ENCODE peak calls at places on chromosomes 3 and 15, in ten cellular contexts. One of them, this sample, is unnamed.

GRCh38 chr3:153192327-153192726 is 30.3 kb downstream of the RAP2B start:
- DNase-seq in tibial nerve: no peak
- DNase-seq in AG04450: no peak
- DNase-seq in GM23248: peak; percentile 21
- DNase-seq in transverse colon: no peak
- DNase-seq in mucosa of descending colon: no peak
- DNase-seq in suprapubic skin: no peak
- DNase-seq in ovary: no peak
- DNase-seq in stomach: no peak
- DNase-seq in naive thymus-derived CD4-positive, alpha-beta T cell: no peak
- DNase-seq in this sample: no peak

GRCh38 chr3:128195802-128196201 is 42.5 kb downstream of the EEFSEC start:
- DNase-seq in mucosa of descending colon: no peak
- DNase-seq in GM23248: no peak
- DNase-seq in naive thymus-derived CD4-positive, alpha-beta T cell: no peak
- DNase-seq in ovary: no peak
- DNase-seq in transverse colon: no peak
- DNase-seq in suprapubic skin: peak; percentile 69
- DNase-seq in tibial nerve: no peak
- DNase-seq in stomach: no peak
- DNase-seq in AG04450: no peak
- DNase-seq in this sample: no peak

GRCh38 chr15:100211855-100212850 is 129.6 kb downstream of the ADAMTS17 start:
- DNase-seq in AG04450: no peak
- DNase-seq in GM23248: no peak
- DNase-seq in transverse colon: peak; percentile 74
- DNase-seq in ovary: no peak
- DNase-seq in mucosa of descending colon: peak; percentile 85
- DNase-seq in tibial nerve: no peak
- DNase-seq in stomach: no peak
- DNase-seq in naive thymus-derived CD4-positive, alpha-beta T cell: no peak
- DNase-seq in suprapubic skin: no peak
- DNase-seq in this sample: no peak

GRCh38 chr3:42501321-42501680 is 1.1 kb upstream of the VIPR1 start:
- DNase-seq in GM23248: no peak
- DNase-seq in suprapubic skin: peak; percentile 74
- DNase-seq in naive thymus-derived CD4-positive, alpha-beta T cell: no peak
- DNase-seq in ovary: no peak
- DNase-seq in transverse colon: peak; percentile 10
- DNase-seq in AG04450: no peak
- DNase-seq in tibial nerve: no peak
- DNase-seq in mucosa of descending colon: no peak
- DNase-seq in stomach: peak; percentile 25
- DNase-seq in this sample: no peak

GRCh38 chr3:46675843-46676567 is 17.5 kb downstream of the ALS2CL start:
- DNase-seq in suprapubic skin: no peak
- DNase-seq in naive thymus-derived CD4-positive, alpha-beta T cell: no peak
- DNase-seq in transverse colon: no peak
- DNase-seq in ovary: no peak
- DNase-seq in AG04450: no peak
- DNase-seq in tibial nerve: no peak
- DNase-seq in stomach: no peak
- DNase-seq in GM23248: peak; percentile 72
- DNase-seq in mucosa of descending colon: no peak
- DNase-seq in this sample: no peak

GRCh38 chr15:42031211-42031915 is 10.5 kb upstream of the PLA2G4E start:
- DNase-seq in AG04450: no peak
- DNase-seq in naive thymus-derived CD4-positive, alpha-beta T cell: no peak
- DNase-seq in tibial nerve: no peak
- DNase-seq in GM23248: no peak
- DNase-seq in mucosa of descending colon: no peak
- DNase-seq in stomach: no peak
- DNase-seq in ovary: no peak
- DNase-seq in transverse colon: no peak
- DNase-seq in suprapubic skin: peak; percentile 45
- DNase-seq in this sample: no peak

GRCh38 chr3:42979044-42979962 is at the start of gene GASK1A:
- DNase-seq in ovary: peak; percentile 62
- DNase-seq in suprapubic skin: peak; percentile 87
- DNase-seq in GM23248: peak; percentile 59
- DNase-seq in transverse colon: peak; percentile 37
- DNase-seq in naive thymus-derived CD4-positive, alpha-beta T cell: peak; percentile 30
- DNase-seq in AG04450: no peak
- DNase-seq in mucosa of descending colon: peak; percentile 34
- DNase-seq in stomach: peak; percentile 33
- DNase-seq in tibial nerve: no peak
- DNase-seq in this sample: peak; percentile 27

GRCh38 chr3:142272200-142272891 is 47.0 kb upstream of the GK5 start:
- DNase-seq in AG04450: no peak
- DNase-seq in tibial nerve: no peak
- DNase-seq in ovary: no peak
- DNase-seq in suprapubic skin: no peak
- DNase-seq in naive thymus-derived CD4-positive, alpha-beta T cell: no peak
- DNase-seq in GM23248: no peak
- DNase-seq in transverse colon: no peak
- DNase-seq in mucosa of descending colon: no peak
- DNase-seq in stomach: no peak
- DNase-seq in this sample: no peak

GRCh38 chr3:188320757-188321156 is 166.8 kb downstream of the LPP start:
- DNase-seq in suprapubic skin: no peak
- DNase-seq in mucosa of descending colon: no peak
- DNase-seq in ovary: no peak
- DNase-seq in naive thymus-derived CD4-positive, alpha-beta T cell: no peak
- DNase-seq in GM23248: peak; percentile 82
- DNase-seq in AG04450: peak; percentile 21
- DNase-seq in stomach: no peak
- DNase-seq in tibial nerve: no peak
- DNase-seq in transverse colon: no peak
- DNase-seq in this sample: no peak

GRCh38 chr3:58652624-58653023 is 13.9 kb downstream of the FAM3D start:
- DNase-seq in GM23248: no peak
- DNase-seq in transverse colon: no peak
- DNase-seq in stomach: no peak
- DNase-seq in ovary: no peak
- DNase-seq in suprapubic skin: no peak
- DNase-seq in AG04450: no peak
- DNase-seq in mucosa of descending colon: no peak
- DNase-seq in naive thymus-derived CD4-positive, alpha-beta T cell: no peak
- DNase-seq in tibial nerve: no peak
- DNase-seq in this sample: no peak

GRCh38 chr3:32614956-32615355 is 44.3 kb upstream of the DYNC1LI1 start:
- DNase-seq in stomach: no peak
- DNase-seq in suprapubic skin: no peak
- DNase-seq in mucosa of descending colon: no peak
- DNase-seq in GM23248: peak; percentile 36
- DNase-seq in naive thymus-derived CD4-positive, alpha-beta T cell: no peak
- DNase-seq in tibial nerve: no peak
- DNase-seq in ovary: no peak
- DNase-seq in transverse colon: no peak
- DNase-seq in AG04450: peak; percentile 58
- DNase-seq in this sample: no peak

GRCh38 chr3:160016972-160017371 is 28.3 kb downstream of the IL12A start:
- DNase-seq in stomach: no peak
- DNase-seq in suprapubic skin: no peak
- DNase-seq in AG04450: no peak
- DNase-seq in tibial nerve: no peak
- DNase-seq in transverse colon: no peak
- DNase-seq in ovary: no peak
- DNase-seq in GM23248: no peak
- DNase-seq in naive thymus-derived CD4-positive, alpha-beta T cell: no peak
- DNase-seq in mucosa of descending colon: no peak
- DNase-seq in this sample: no peak

GRCh38 chr15:90095521-90095959 is 6.7 kb downstream of the IDH2 start:
- DNase-seq in tibial nerve: no peak
- DNase-seq in stomach: peak; percentile 70
- DNase-seq in suprapubic skin: no peak
- DNase-seq in transverse colon: no peak
- DNase-seq in naive thymus-derived CD4-positive, alpha-beta T cell: no peak
- DNase-seq in ovary: no peak
- DNase-seq in mucosa of descending colon: no peak
- DNase-seq in GM23248: no peak
- DNase-seq in AG04450: no peak
- DNase-seq in this sample: peak; percentile 15

GRCh38 chr15:70054366-70054765 is 43.4 kb downstream of the TLE3 start:
- DNase-seq in stomach: no peak
- DNase-seq in transverse colon: no peak
- DNase-seq in suprapubic skin: peak; percentile 50
- DNase-seq in ovary: no peak
- DNase-seq in AG04450: no peak
- DNase-seq in mucosa of descending colon: no peak
- DNase-seq in naive thymus-derived CD4-positive, alpha-beta T cell: no peak
- DNase-seq in GM23248: no peak
- DNase-seq in tibial nerve: no peak
- DNase-seq in this sample: no peak

GRCh38 chr3:38029400-38030125 is at the start of gene PLCD1:
- DNase-seq in AG04450: no peak
- DNase-seq in naive thymus-derived CD4-positive, alpha-beta T cell: peak; percentile 24
- DNase-seq in ovary: peak; percentile 84
- DNase-seq in tibial nerve: peak; percentile 76
- DNase-seq in mucosa of descending colon: peak; percentile 70
- DNase-seq in suprapubic skin: peak; percentile 87
- DNase-seq in GM23248: peak; percentile 87
- DNase-seq in stomach: peak; percentile 71
- DNase-seq in transverse colon: peak; percentile 79
- DNase-seq in this sample: peak; percentile 61

GRCh38 chr3:194985031-194985578 is 285.9 kb downstream of the XXYLT1 start:
- DNase-seq in ovary: peak; percentile 42
- DNase-seq in naive thymus-derived CD4-positive, alpha-beta T cell: no peak
- DNase-seq in tibial nerve: peak; percentile 23
- DNase-seq in transverse colon: peak; percentile 79
- DNase-seq in mucosa of descending colon: peak; percentile 75
- DNase-seq in GM23248: peak; percentile 89
- DNase-seq in AG04450: peak; percentile 41
- DNase-seq in stomach: peak; percentile 74
- DNase-seq in suprapubic skin: peak; percentile 89
- DNase-seq in this sample: peak; percentile 65

GRCh38 chr3:123920383-123920782 is 36.3 kb upstream of the MYLK start:
- DNase-seq in tibial nerve: no peak
- DNase-seq in stomach: no peak
- DNase-seq in GM23248: no peak
- DNase-seq in AG04450: no peak
- DNase-seq in ovary: no peak
- DNase-seq in mucosa of descending colon: no peak
- DNase-seq in transverse colon: no peak
- DNase-seq in suprapubic skin: no peak
- DNase-seq in naive thymus-derived CD4-positive, alpha-beta T cell: no peak
- DNase-seq in this sample: no peak
- H3K9me3 ChIP-seq in tibial nerve: no peaks in the 10 kb centered on the region
- H3K9me3 ChIP-seq in stomach: no peaks in the 10 kb centered on the region
- H3K9me3 ChIP-seq in GM23248: peaks cover 6% of the 10 kb centered on the region
- H3K9me3 ChIP-seq in AG04450: no peaks in the 10 kb centered on the region
- H3K9me3 ChIP-seq in ovary: no peaks in the 10 kb centered on the region
- H3K9me3 ChIP-seq in mucosa of descending colon: peaks cover 18% of the 10 kb centered on the region
- H3K9me3 ChIP-seq in transverse colon: peaks cover 20% of the 10 kb centered on the region
- H3K9me3 ChIP-seq in suprapubic skin: peaks cover 8% of the 10 kb centered on the region
- H3K9me3 ChIP-seq in naive thymus-derived CD4-positive, alpha-beta T cell: peaks cover 9% of the 10 kb centered on the region
- H3K9me3 ChIP-seq in this sample: no peaks in the 10 kb centered on the region

DNA sequence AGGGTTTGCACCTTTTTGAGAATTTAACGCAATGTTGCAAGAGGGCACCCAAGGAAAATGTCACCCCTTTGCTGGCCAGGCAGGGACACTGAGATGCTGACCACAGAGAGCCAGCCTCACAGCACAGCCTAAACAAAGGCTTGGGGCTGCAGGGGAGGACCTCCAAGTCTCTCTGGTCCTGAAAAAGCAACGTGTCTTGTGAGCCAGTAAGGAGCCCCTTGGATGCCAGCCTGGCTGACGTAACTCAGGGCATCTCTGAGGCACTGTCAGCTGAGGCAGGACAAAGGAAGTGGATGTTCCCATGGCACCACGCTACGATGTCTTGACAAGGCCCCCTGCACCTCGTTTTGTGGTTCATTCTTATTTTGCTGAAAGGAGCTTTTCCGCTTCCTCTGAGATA is 160.6 kb downstream of the OR4M2 start:
- DNase-seq in transverse colon: no peak
- DNase-seq in naive thymus-derived CD4-positive, alpha-beta T cell: no peak
- DNase-seq in GM23248: no peak
- DNase-seq in mucosa of descending colon: no peak
- DNase-seq in suprapubic skin: no peak
- DNase-seq in stomach: no peak
- DNase-seq in tibial nerve: no peak
- DNase-seq in ovary: no peak
- DNase-seq in AG04450: no peak
- DNase-seq in this sample: no peak
- H3K9me3 ChIP-seq in transverse colon: no peaks in the 10 kb centered on the region
- H3K9me3 ChIP-seq in naive thymus-derived CD4-positive, alpha-beta T cell: no peaks in the 10 kb centered on the region
- H3K9me3 ChIP-seq in GM23248: peaks cover 3% of the 10 kb centered on the region
- H3K9me3 ChIP-seq in mucosa of descending colon: peaks cover 80% of the 10 kb centered on the region
- H3K9me3 ChIP-seq in suprapubic skin: no peaks in the 10 kb centered on the region
- H3K9me3 ChIP-seq in stomach: no peaks in the 10 kb centered on the region
- H3K9me3 ChIP-seq in tibial nerve: no peaks in the 10 kb centered on the region
- H3K9me3 ChIP-seq in ovary: no peaks in the 10 kb centered on the region
- H3K9me3 ChIP-seq in AG04450: peaks cover 76% of the 10 kb centered on the region
- H3K9me3 ChIP-seq in this sample: no peaks in the 10 kb centered on the region

DNA sequence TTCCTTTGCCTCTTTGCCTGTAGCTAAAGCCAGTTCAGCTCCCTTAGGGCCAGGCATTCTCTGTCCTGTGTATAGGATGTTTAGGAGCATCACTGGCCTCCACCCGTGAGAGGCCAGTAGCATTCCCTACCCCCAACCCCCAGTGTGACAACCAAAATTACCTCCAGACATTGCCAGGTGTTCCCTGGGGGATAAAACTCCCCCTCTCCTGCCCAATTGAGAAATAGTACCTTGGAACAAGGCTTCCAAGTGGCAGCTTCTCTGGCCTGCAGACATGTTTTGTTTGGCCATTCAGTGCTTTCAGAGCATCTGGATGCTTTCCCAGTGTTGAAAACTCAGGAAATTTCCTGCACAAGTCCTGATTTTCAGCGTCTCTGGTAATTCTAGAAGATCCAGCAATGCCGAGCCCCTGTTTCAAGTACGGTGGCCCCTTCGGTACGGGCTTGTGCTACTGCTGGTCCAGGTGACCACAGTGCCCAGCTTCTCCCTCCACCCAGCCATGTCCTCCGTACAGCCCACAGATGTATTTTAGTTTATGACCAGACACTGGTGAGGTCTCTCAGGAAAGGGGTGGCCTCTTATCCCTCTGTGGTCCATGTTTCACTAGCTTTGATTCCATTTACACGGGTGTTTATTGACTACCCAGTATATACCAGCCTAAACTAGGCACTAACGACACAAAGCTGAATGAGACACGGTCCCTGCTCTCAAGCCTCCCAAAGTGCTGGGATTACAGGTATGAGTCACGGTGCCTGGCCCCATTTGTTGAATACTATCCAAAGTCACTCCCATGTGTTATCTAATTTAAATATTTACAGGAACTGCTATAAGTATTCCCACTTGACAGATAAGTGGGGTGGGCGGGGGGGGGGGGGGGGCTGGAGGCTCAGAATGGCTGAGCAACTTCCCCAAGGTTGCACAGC is 125.4 kb upstream of the RAD18 start:
- DNase-seq in mucosa of descending colon: peak; percentile 36
- DNase-seq in GM23248: peak; percentile 26
- DNase-seq in AG04450: no peak
- DNase-seq in suprapubic skin: no peak
- DNase-seq in tibial nerve: no peak
- DNase-seq in transverse colon: peak; percentile 26
- DNase-seq in naive thymus-derived CD4-positive, alpha-beta T cell: no peak
- DNase-seq in stomach: peak; percentile 75
- DNase-seq in ovary: peak; percentile 26
- DNase-seq in this sample: no peak
- H3K9me3 ChIP-seq in mucosa of descending colon: no peaks in the 10 kb centered on the region
- H3K9me3 ChIP-seq in GM23248: no peaks in the 10 kb centered on the region
- H3K9me3 ChIP-seq in AG04450: no peaks in the 10 kb centered on the region
- H3K9me3 ChIP-seq in suprapubic skin: no peaks in the 10 kb centered on the region
- H3K9me3 ChIP-seq in tibial nerve: no peaks in the 10 kb centered on the region
- H3K9me3 ChIP-seq in transverse colon: no peaks in the 10 kb centered on the region
- H3K9me3 ChIP-seq in naive thymus-derived CD4-positive, alpha-beta T cell: no peaks in the 10 kb centered on the region
- H3K9me3 ChIP-seq in stomach: no peaks in the 10 kb centered on the region
- H3K9me3 ChIP-seq in ovary: no peaks in the 10 kb centered on the region
- H3K9me3 ChIP-seq in this sample: no peaks in the 10 kb centered on the region

GRCh38 chr15:72492733-72493132 is 18.6 kb downstream of the ARIH1 start:
- DNase-seq in stomach: no peak
- DNase-seq in tibial nerve: no peak
- DNase-seq in suprapubic skin: no peak
- DNase-seq in ovary: no peak
- DNase-seq in transverse colon: no peak
- DNase-seq in GM23248: peak; percentile 42
- DNase-seq in AG04450: no peak
- DNase-seq in mucosa of descending colon: no peak
- DNase-seq in naive thymus-derived CD4-positive, alpha-beta T cell: no peak
- DNase-seq in this sample: no peak
- H3K9me3 ChIP-seq in stomach: no peaks in the 10 kb centered on the region
- H3K9me3 ChIP-seq in tibial nerve: no peaks in the 10 kb centered on the region
- H3K9me3 ChIP-seq in suprapubic skin: no peaks in the 10 kb centered on the region
- H3K9me3 ChIP-seq in ovary: no peaks in the 10 kb centered on the region
- H3K9me3 ChIP-seq in transverse colon: no peaks in the 10 kb centered on the region
- H3K9me3 ChIP-seq in GM23248: no peaks in the 10 kb centered on the region
- H3K9me3 ChIP-seq in AG04450: no peaks in the 10 kb centered on the region
- H3K9me3 ChIP-seq in mucosa of descending colon: no peaks in the 10 kb centered on the region
- H3K9me3 ChIP-seq in naive thymus-derived CD4-positive, alpha-beta T cell: no peaks in the 10 kb centered on the region
- H3K9me3 ChIP-seq in this sample: no peaks in the 10 kb centered on the region

This sample was measured in gastrocnemius medialis.